ENCODE peak calls at places on chromosome X, in four cellular contexts. P is IMR-90, J is activated T-cell treated with anti-CD3 and anti-CD28 coated beads for 48 hours, Z is lung microvascular endothelial cell. I is an unnamed sample.

GRCh38 chrX:56800801-56801200 is 71.8 kb downstream of the NBDY start:
- DNase-seq in P (no peak), J (no peak), Z (no peak), I (no peak)

GRCh38 chrX:107549504-107549903 is 78.8 kb upstream of the PRPS1 start:
- DNase-seq in P (no peak), J (no peak), Z (no peak), I (no peak)

GRCh38 chrX:41621236-41621651 is 67.5 kb upstream of the GPR34 start:
- DNase-seq in P (peak), J (no peak), Z (no peak), I (peak)

GRCh38 chrX:72716766-72717165 is 2.7 kb upstream of the PHKA1 start:
- DNase-seq in P (peak), J (no peak), Z (no peak), I (no peak)

GRCh38 chrX:80876877-80877276 is 67.2 kb upstream of the BRWD3 start:
- DNase-seq in P (peak), J (no peak), Z (peak), I (peak)

GRCh38 chrX:81240701-81241100 is 38.8 kb downstream of the SH3BGRL start:
- DNase-seq in P (no peak), J (no peak), Z (no peak), I (no peak)

GRCh38 chrX:30620980-30621716 is 32.1 kb upstream of the GK start:
- DNase-seq in P (peak), J (no peak), Z (peak), I (peak)

GRCh38 chrX:54920610-54921426 is at the start of gene TRO:
- DNase-seq in P (peak), J (peak), Z (no peak), I (no peak)